ENCODE peak calls at places on chromosomes 7 and 10, in seven cellular contexts. One of them, this sample, is unnamed.

GRCh38 chr7:27921081-27921836 is 181.3 kb downstream of the TAX1BP1 start:
- DNase-seq in HepG2: peak; percentile 70
- DNase-seq in SK-N-SH: peak; percentile 73
- DNase-seq in GM12878: peak; percentile 48
- DNase-seq in K562: peak; percentile 23
- DNase-seq in HCT116: peak; percentile 71
- DNase-seq in H1: peak; percentile 41
- DNase-seq in this sample: peak; percentile 81

GRCh38 chr10:4144802-4145201 is 359.8 kb upstream of the KLF6 start:
- DNase-seq in HCT116: no peak
- DNase-seq in GM12878: no peak
- DNase-seq in H1: no peak
- DNase-seq in HepG2: no peak
- DNase-seq in K562: no peak
- DNase-seq in SK-N-SH: no peak
- DNase-seq in this sample: no peak

GRCh38 chr7:143318661-143319060 is 2.8 kb downstream of the CLCN1 start:
- DNase-seq in GM12878: no peak
- DNase-seq in K562: no peak
- DNase-seq in HCT116: no peak
- DNase-seq in SK-N-SH: no peak
- DNase-seq in H1: no peak
- DNase-seq in HepG2: peak; percentile 20
- DNase-seq in this sample: no peak

GRCh38 chr10:88642991-88643390 is 21.3 kb upstream of the LIPF start:
- DNase-seq in HepG2: no peak
- DNase-seq in H1: no peak
- DNase-seq in HCT116: no peak
- DNase-seq in GM12878: no peak
- DNase-seq in K562: no peak
- DNase-seq in SK-N-SH: no peak
- DNase-seq in this sample: no peak

GRCh38 chr7:70762697-70763096 is 369.2 kb upstream of the GALNT17 start:
- DNase-seq in K562: no peak
- DNase-seq in SK-N-SH: peak; percentile 83
- DNase-seq in H1: no peak
- DNase-seq in GM12878: no peak
- DNase-seq in HCT116: no peak
- DNase-seq in HepG2: no peak
- DNase-seq in this sample: no peak

GRCh38 chr7:32155712-32156111 is 85.5 kb upstream of the PDE1C start:
- DNase-seq in K562: no peak
- DNase-seq in HCT116: no peak
- DNase-seq in H1: no peak
- DNase-seq in HepG2: no peak
- DNase-seq in GM12878: no peak
- DNase-seq in SK-N-SH: no peak
- DNase-seq in this sample: no peak

GRCh38 chr7:38413784-38414183 is 140.3 kb upstream of the TARP start:
- DNase-seq in HCT116: no peak
- DNase-seq in K562: peak; percentile 11
- DNase-seq in H1: no peak
- DNase-seq in SK-N-SH: no peak
- DNase-seq in HepG2: no peak
- DNase-seq in GM12878: no peak
- DNase-seq in this sample: no peak

GRCh38 chr7:74400420-74401136 is 53.1 kb upstream of the GTF2IRD1 start:
- DNase-seq in K562: peak; percentile 14
- DNase-seq in GM12878: no peak
- DNase-seq in HepG2: no peak
- DNase-seq in HCT116: no peak
- DNase-seq in H1: no peak
- DNase-seq in SK-N-SH: no peak
- DNase-seq in this sample: no peak

GRCh38 chr10:113539789-113540188 is 13.1 kb upstream of the HABP2 start:
- DNase-seq in K562: no peak
- DNase-seq in H1: no peak
- DNase-seq in HCT116: no peak
- DNase-seq in GM12878: no peak
- DNase-seq in SK-N-SH: no peak
- DNase-seq in HepG2: no peak
- DNase-seq in this sample: no peak

GRCh38 chr7:104410742-104411141 is 82.3 kb downstream of the LHFPL3 start:
- DNase-seq in SK-N-SH: no peak
- DNase-seq in H1: no peak
- DNase-seq in K562: no peak
- DNase-seq in HCT116: no peak
- DNase-seq in GM12878: no peak
- DNase-seq in HepG2: no peak
- DNase-seq in this sample: no peak

GRCh38 chr7:2120841-2121830 is 111.6 kb downstream of the MAD1L1 start:
- DNase-seq in H1: no peak
- DNase-seq in HepG2: no peak
- DNase-seq in K562: no peak
- DNase-seq in SK-N-SH: peak; percentile 77
- DNase-seq in HCT116: no peak
- DNase-seq in GM12878: no peak
- DNase-seq in this sample: no peak

DNA sequence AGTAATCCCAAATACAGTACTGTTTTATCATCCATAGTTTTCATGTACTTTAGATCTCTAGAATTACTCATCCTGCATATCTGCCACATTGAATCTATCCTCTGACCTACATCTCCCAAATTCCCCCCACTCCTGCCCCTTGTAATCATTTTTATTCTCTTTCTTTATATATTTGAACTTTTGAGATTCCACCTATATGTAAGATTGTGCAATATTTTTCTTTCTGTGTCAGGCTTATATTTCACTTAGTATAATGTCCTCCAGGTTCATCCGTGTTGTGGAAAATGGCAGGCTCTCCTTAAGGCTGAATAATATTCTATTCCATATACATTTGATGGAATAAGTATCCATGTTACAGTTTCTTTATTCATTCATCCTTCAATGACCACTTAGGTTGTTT is 640.4 kb downstream of the POM121L12 start:
- DNase-seq in H1: no peak
- DNase-seq in K562: no peak
- DNase-seq in SK-N-SH: no peak
- DNase-seq in HepG2: no peak
- DNase-seq in GM12878: no peak
- DNase-seq in HCT116: no peak
- DNase-seq in this sample: no peak
- TF ChIP-seq YY1 in H1: no peak
- TF ChIP-seq YY1 in K562: no peak
- TF ChIP-seq YY1 in SK-N-SH: no peak
- TF ChIP-seq YY1 in HepG2: no peak
- TF ChIP-seq YY1 in GM12878: no peak
- TF ChIP-seq YY1 in HCT116: no peak
- TF ChIP-seq YY1 in this sample: no peak

GRCh38 chr10:78568664-78569063 is 500.1 kb upstream of the ZMIZ1 start:
- DNase-seq in H1: no peak
- DNase-seq in HCT116: no peak
- DNase-seq in GM12878: no peak
- DNase-seq in SK-N-SH: no peak
- DNase-seq in HepG2: no peak
- DNase-seq in K562: no peak
- DNase-seq in this sample: no peak
- TF ChIP-seq YY1 in H1: no peak
- TF ChIP-seq YY1 in HCT116: no peak
- TF ChIP-seq YY1 in GM12878: no peak
- TF ChIP-seq YY1 in SK-N-SH: no peak
- TF ChIP-seq YY1 in HepG2: no peak
- TF ChIP-seq YY1 in K562: no peak
- TF ChIP-seq YY1 in this sample: no peak

DNA sequence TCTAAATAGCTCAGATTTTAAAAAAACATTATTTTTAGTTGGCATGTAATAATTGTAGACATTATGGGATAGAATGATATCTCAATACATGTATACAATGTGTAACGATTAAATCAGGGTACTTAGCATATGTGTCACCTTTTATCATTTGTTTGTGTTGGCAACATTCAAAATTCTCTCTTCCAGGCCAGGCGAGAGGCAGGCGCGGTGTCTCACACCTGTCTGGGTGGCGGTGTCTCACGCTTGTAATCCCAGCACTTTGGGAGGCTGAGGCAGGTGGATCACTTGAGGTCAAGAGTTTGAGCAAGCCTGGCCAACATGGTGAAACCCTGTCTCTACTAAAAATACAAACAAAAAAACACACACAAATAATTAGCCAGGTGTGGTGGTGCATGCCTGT is 151.7 kb downstream of the RTKN2 start:
- DNase-seq in GM12878: no peak
- DNase-seq in SK-N-SH: no peak
- DNase-seq in K562: no peak
- DNase-seq in HCT116: no peak
- DNase-seq in HepG2: no peak
- DNase-seq in H1: no peak
- DNase-seq in this sample: no peak
- TF ChIP-seq YY1 in GM12878: no peak
- TF ChIP-seq YY1 in SK-N-SH: no peak
- TF ChIP-seq YY1 in K562: no peak
- TF ChIP-seq YY1 in HCT116: no peak
- TF ChIP-seq YY1 in HepG2: no peak
- TF ChIP-seq YY1 in H1: no peak
- TF ChIP-seq YY1 in this sample: no peak

GRCh38 chr10:93893646-93894515 is at the start of gene SLC35G1:
- DNase-seq in HepG2: peak; percentile 25
- DNase-seq in SK-N-SH: peak; percentile 95
- DNase-seq in H1: peak; percentile 49
- DNase-seq in K562: peak; percentile 87
- DNase-seq in GM12878: peak; percentile 26
- DNase-seq in HCT116: peak; percentile 38
- DNase-seq in this sample: peak; percentile 44
- TF ChIP-seq YY1 in HepG2: no peak
- TF ChIP-seq YY1 in SK-N-SH: peak; percentile 62
- TF ChIP-seq YY1 in H1: peak; percentile 18
- TF ChIP-seq YY1 in K562: peak; percentile 75
- TF ChIP-seq YY1 in GM12878: peak; percentile 77
- TF ChIP-seq YY1 in HCT116: peak; percentile 15
- TF ChIP-seq YY1 in this sample: no peak

DNA sequence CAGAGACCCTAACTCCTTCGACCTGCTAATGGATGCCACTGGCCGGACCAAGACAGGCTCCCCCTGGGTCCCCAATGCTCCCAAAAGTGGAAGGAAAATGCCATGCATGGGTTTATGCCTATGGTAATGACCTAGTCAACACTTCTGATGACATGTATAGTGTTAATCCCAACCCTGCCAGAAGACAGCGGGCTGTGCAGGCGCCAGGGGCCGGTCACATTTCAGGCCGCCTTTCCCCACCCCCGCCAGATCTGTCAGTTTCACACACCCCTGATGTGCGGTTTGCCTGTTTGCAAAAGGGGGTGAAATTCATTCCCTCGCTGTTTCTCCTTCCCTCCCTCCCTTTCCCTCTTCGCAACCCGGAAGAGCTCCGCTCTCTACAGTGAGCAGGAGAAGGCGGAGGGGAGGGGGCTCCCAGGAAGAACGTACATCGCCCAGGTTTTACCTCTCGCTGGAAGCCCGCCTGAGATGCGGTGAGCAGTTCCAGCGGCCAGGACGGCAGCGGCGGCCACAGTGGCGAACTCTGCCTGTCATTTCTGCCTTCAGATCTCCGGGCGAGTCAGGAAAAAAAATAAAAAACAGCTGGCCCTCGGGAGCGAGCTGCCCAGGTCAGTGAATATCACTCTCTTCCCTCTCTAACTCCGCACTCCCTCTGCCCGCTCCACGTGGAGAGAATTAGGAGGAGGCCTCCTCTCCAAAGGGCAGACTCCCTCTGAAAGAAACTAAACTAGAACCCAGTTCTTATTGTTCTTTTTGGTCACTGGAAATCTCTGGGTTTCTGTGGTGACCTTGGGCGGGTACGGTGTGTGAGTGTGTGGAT is 9.4 kb upstream of the GATA3 start:
- DNase-seq in HepG2: no peak
- DNase-seq in H1: no peak
- DNase-seq in HCT116: no peak
- DNase-seq in SK-N-SH: peak; percentile 87
- DNase-seq in GM12878: no peak
- DNase-seq in K562: no peak
- DNase-seq in this sample: no peak
- TF ChIP-seq YY1 in HepG2: no peak
- TF ChIP-seq YY1 in H1: no peak
- TF ChIP-seq YY1 in HCT116: no peak
- TF ChIP-seq YY1 in SK-N-SH: peak; percentile 19
- TF ChIP-seq YY1 in GM12878: no peak
- TF ChIP-seq YY1 in K562: no peak
- TF ChIP-seq YY1 in this sample: no peak

This sample was measured in NT2/D1.